ENCODE peak calls at places on chromosome 13, in six cellular contexts. C is ELR, M is GM03348, I is T1000, O is prostate gland, Y is NCI-H446. V is an unnamed sample.
A peak's percentile ranks its signal among the peaks of the same experiment; 100 is the strongest.

GRCh38 chr13:80237646-80238045 is 103.3 kb downstream of the SPRY2 start:
- DNase-seq in C (peak; percentile 36), M (peak; percentile 19), I (no peak), O (no peak), Y (no peak), V (no peak)

GRCh38 chr13:73934215-73934623 is 200.0 kb downstream of the KLF12 start:
- DNase-seq in C (peak; percentile 79), M (no peak), I (no peak), O (no peak), Y (no peak), V (no peak)

GRCh38 chr13:25300861-25301346 is 521 bp upstream of the NUP58 start:
- DNase-seq in C (no peak), M (peak; percentile 47), I (no peak), O (peak; percentile 10), Y (no peak), V (no peak)

GRCh38 chr13:99688776-99689175 is 187.5 kb downstream of the TM9SF2 start:
- DNase-seq in C (no peak), M (no peak), I (no peak), O (no peak), Y (no peak), V (no peak)

GRCh38 chr13:100533588-100534041 is 55.0 kb downstream of the GGACT start:
- DNase-seq in C (no peak), M (no peak), I (no peak), O (no peak), Y (peak; percentile 38), V (no peak)

GRCh38 chr13:94308808-94309207 is 170.7 kb downstream of the DCT start:
- DNase-seq in C (no peak), M (no peak), I (no peak), O (no peak), Y (peak; percentile 4), V (no peak)

GRCh38 chr13:24709186-24709913 is 29.1 kb downstream of the ATP12A start:
- DNase-seq in C (no peak), M (no peak), I (no peak), O (no peak), Y (no peak), V (no peak)

GRCh38 chr13:32228330-32229041 is 86.7 kb downstream of the ZAR1L start:
- DNase-seq in C (peak; percentile 60), M (no peak), I (no peak), O (no peak), Y (peak; percentile 73), V (no peak)

GRCh38 chr13:103067751-103068563 is 1.7 kb upstream of the SLC10A2 start:
- DNase-seq in C (no peak), M (no peak), I (no peak), O (no peak), Y (no peak), V (no peak)

GRCh38 chr13:110497003-110497402 is 64.5 kb downstream of the RAB20 start:
- DNase-seq in C (no peak), M (no peak), I (no peak), O (no peak), Y (no peak), V (no peak)

GRCh38 chr13:113094410-113094800 is 11.2 kb upstream of the F7 start:
- DNase-seq in C (no peak), M (no peak), I (no peak), O (no peak), Y (no peak), V (no peak)